ENCODE peak calls at places on chromosomes 16 and 17, in five cellular contexts. R, L, H, C and D are unnamed samples.
A peak's percentile ranks its signal among the peaks of the same experiment; 100 is the strongest.

GRCh38 chr17:55873017-55873758 is 122.3 kb downstream of the PCTP start:
- DNase-seq in C (no peak), H (no peak), L (no peak), R (no peak), D (no peak)

GRCh38 chr16:30925646-30926332 is 2.4 kb downstream of the FBXL19 start:
- DNase-seq in C (no peak), H (no peak), L (no peak), R (no peak), D (no peak)

GRCh38 chr16:58814348-58814801 is 80.3 kb upstream of the GOT2 start:
- DNase-seq in C (peak; percentile 77), R (peak; percentile 40), L (peak; percentile 51), H (peak; percentile 36), D (peak; percentile 77)

GRCh38 chr17:33520404-33521032 is 227.4 kb upstream of the ASIC2 start:
- DNase-seq in H (no peak), C (peak; percentile 80), L (peak; percentile 67), R (peak; percentile 37), D (peak; percentile 77)

GRCh38 chr16:83310816-83311215 is 497.0 kb upstream of the HSBP1 start:
- DNase-seq in R (no peak), L (no peak), H (no peak), C (no peak), D (no peak)

GRCh38 chr17:72346306-72346705 is 225.5 kb downstream of the SOX9 start:
- DNase-seq in R (no peak), C (no peak), H (no peak), L (no peak), D (no peak)

GRCh38 chr17:39553326-39553945 is 54.3 kb downstream of the NEUROD2 start:
- DNase-seq in L (no peak), H (peak; percentile 69), R (no peak), C (no peak), D (no peak)

GRCh38 chr17:77445908-77446535 is 305.3 kb downstream of the SEC14L1 start:
- DNase-seq in H (peak; percentile 59), C (no peak), L (no peak), R (peak; percentile 92), D (peak; percentile 88)

GRCh38 chr16:86079185-86079885 is 180.4 kb downstream of the IRF8 start:
- DNase-seq in C (no peak), H (no peak), L (no peak), R (no peak), D (no peak)

GRCh38 chr16:10590342-10590741 is 9.9 kb upstream of the EMP2 start:
- DNase-seq in L (no peak), H (no peak), C (no peak), R (no peak), D (no peak)

GRCh38 chr16:426906-427249 is 1.4 kb downstream of the RAB11FIP3 start:
- DNase-seq in H (no peak), L (no peak), C (no peak), R (peak; percentile 17), D (no peak)

GRCh38 chr17:82030470-82031302 is 792 bp upstream of the RAC3 start:
- DNase-seq in H (peak; percentile 76), C (peak; percentile 92), R (peak; percentile 85), L (peak; percentile 83), D (peak; percentile 91)

GRCh38 chr16:89444151-89444723 is 46.1 kb downstream of the ANKRD11 start:
- DNase-seq in R (no peak), L (no peak), C (no peak), H (no peak), D (no peak)

GRCh38 chr17:63930951-63931575 is 1.1 kb downstream of the CD79B start:
- DNase-seq in C (peak; percentile 72), R (peak; percentile 83), L (peak; percentile 51), H (no peak), D (peak; percentile 93)

GRCh38 chr16:11405331-11406176 is 60.3 kb downstream of the RMI2 start:
- DNase-seq in H (no peak), R (peak; percentile 72), C (peak; percentile 87), L (peak; percentile 82), D (peak; percentile 89)

GRCh38 chr17:39212200-39212810 is 12.2 kb downstream of the RPL19 start:
- DNase-seq in H (no peak), R (no peak), L (no peak), C (no peak), D (no peak)

GRCh38 chr16:56558024-56558747 is 6.7 kb upstream of the MT4 start:
- DNase-seq in R (no peak), H (peak; percentile 80), C (no peak), L (no peak), D (no peak)

GRCh38 chr16:30473231-30474061 is 904 bp downstream of the ITGAL start:
- DNase-seq in H (no peak), R (no peak), L (no peak), C (no peak), D (no peak)

GRCh38 chr17:76554131-76554530 is 14.3 kb downstream of the PRCD start:
- DNase-seq in L (no peak), C (no peak), R (no peak), H (no peak), D (no peak)

GRCh38 chr16:55656695-55657092 is 906 bp downstream of the SLC6A2 start:
- DNase-seq in R (no peak), C (no peak), H (no peak), L (peak; percentile 39), D (no peak)

GRCh38 chr16:19116711-19117449 is 3.1 kb downstream of the ITPRIPL2 start:
- DNase-seq in H (peak; percentile 64), R (peak; percentile 19), C (peak; percentile 19), L (no peak), D (no peak)

GRCh38 chr17:35588196-35588920 is 1.2 kb downstream of the AP2B1 start:
- DNase-seq in H (peak; percentile 86), R (no peak), L (peak; percentile 88), C (peak; percentile 40), D (no peak)

GRCh38 chr17:9842057-9842758 is 16.5 kb downstream of the GLP2R start:
- DNase-seq in C (no peak), R (no peak), L (no peak), H (peak; percentile 76), D (no peak)

GRCh38 chr16:2086812-2087425 is 39.1 kb downstream of the TSC2 start:
- DNase-seq in R (peak; percentile 25), H (no peak), L (no peak), C (no peak), D (peak; percentile 71)

DNA sequence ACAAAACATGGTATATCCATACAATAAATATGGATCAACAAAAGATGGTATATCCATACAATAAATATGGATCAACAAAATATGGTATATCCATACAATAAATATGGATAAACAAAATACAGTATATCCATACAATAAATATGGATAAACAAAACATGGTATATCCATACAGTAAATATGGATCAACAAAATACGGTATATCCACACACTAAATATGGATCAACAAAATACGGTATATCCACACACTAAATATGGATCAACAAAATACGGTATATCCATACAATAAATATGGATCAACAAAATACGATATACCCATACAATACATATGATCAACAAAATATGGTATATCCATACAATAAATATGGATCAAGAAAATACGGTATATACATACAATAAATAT is 8.1 kb downstream of the METTL16 start:
- DNase-seq in R (no peak), C (no peak), L (no peak), H (no peak), D (no peak)
- H3K79me2 ChIP-seq in R (peaks cover 63% of the 10 kb centered on the region), C (peaks cover 85% of the 10 kb centered on the region), L (peaks cover 33% of the 10 kb centered on the region), H (peaks cover 18% of the 10 kb centered on the region), D (peaks cover 68% of the 10 kb centered on the region)

GRCh38 chr16:71775949-71776348 is 32.7 kb downstream of the AP1G1 start:
- DNase-seq in C (no peak), L (no peak), H (no peak), R (peak; percentile 11), D (no peak)

GRCh38 chr16:71777329-71777728 is 31.3 kb downstream of the AP1G1 start:
- DNase-seq in H (no peak), L (no peak), R (no peak), C (no peak), D (no peak)

GRCh38 chr16:71780521-71781089 is 28.0 kb downstream of the AP1G1 start:
- DNase-seq in L (no peak), R (no peak), C (no peak), H (no peak), D (no peak)

GRCh38 chr16:71781741-71782140 is 26.9 kb downstream of the AP1G1 start:
- DNase-seq in R (no peak), L (peak; percentile 22), H (peak; percentile 72), C (no peak), D (no peak)

GRCh38 chr16:71778780-71779179 is 29.9 kb downstream of the AP1G1 start:
- DNase-seq in R (no peak), C (no peak), L (no peak), H (no peak), D (no peak)
- H3K79me2 ChIP-seq in R (peaks cover 28% of the 10 kb centered on the region), C (peaks cover 75% of the 10 kb centered on the region), L (peaks cover 4% of the 10 kb centered on the region), H (peaks cover 40% of the 10 kb centered on the region), D (peaks cover 79% of the 10 kb centered on the region)

GRCh38 chr17:16945141-16945493 is 26.8 kb downstream of the TNFRSF13B start:
- DNase-seq in C (no peak), R (no peak), L (no peak), H (no peak), D (no peak)
- H3K79me2 ChIP-seq in C (no peaks in the 10 kb centered on the region), R (no peaks in the 10 kb centered on the region), L (no peaks in the 10 kb centered on the region), H (no peaks in the 10 kb centered on the region), D (no peaks in the 10 kb centered on the region)

GRCh38 chr17:3879591-3880417 is 13.0 kb downstream of the CAMKK1 start:
- DNase-seq in R (no peak), L (no peak), H (no peak), C (no peak), D (no peak)
- H3K79me2 ChIP-seq in R (no peaks in the 10 kb centered on the region), L (no peaks in the 10 kb centered on the region), H (no peaks in the 10 kb centered on the region), C (no peaks in the 10 kb centered on the region), D (no peaks in the 10 kb centered on the region)

DNA sequence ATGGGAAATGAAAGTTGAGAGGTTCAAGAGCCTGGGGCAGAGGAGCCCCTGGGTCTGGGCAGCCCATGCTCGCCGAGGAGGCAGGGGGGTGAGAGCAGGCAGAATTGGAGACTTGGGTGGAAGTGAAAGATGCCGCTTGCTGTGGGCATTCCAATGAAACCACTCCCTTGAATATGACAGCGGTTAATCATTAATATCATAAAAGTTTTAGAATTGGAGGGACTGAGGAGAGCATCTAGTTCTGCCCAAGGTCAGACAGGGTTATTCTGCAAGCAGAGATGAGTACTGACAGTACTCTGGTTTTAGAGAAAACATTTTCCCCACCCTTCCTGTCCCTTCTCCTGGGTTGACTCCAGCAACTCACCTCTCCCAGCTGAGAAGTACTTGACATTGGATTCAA is 180.2 kb downstream of the MSI2 start:
- DNase-seq in C (no peak), L (no peak), H (no peak), R (no peak), D (no peak)
- H3K79me2 ChIP-seq in C (peaks cover 22% of the 10 kb centered on the region), L (no peaks in the 10 kb centered on the region), H (no peaks in the 10 kb centered on the region), R (no peaks in the 10 kb centered on the region), D (peaks cover 100% of the 10 kb centered on the region)